ENCODE peak calls at places on chromosomes 3 and 15, in ten cellular contexts. B is ovary; Q is stimulated activated CD8-positive, alpha-beta memory T cell treated with anti-CD3 and anti-CD28 coated beads, Interleukin-15, amount 100 ng/mL, for 48 hours; L is SK-N-DZ; T is activated CD4-positive, alpha-beta T cell treated with anti-CD3 and anti-CD28 coated beads, Interleukin-2, amount 50 U/mL, for 1 hour; R is EH; Z is activated naive CD4-positive, alpha-beta T cell; X is RPMI7951; N is ELR; H is activated T-cell treated with anti-CD3 and anti-CD28 coated beads, Interleukin-2, amount 50 U/mL, for 48 hours. W is an unnamed sample.

GRCh38 chr3:23421811-23422510 is 218.8 kb downstream of the UBE2E2 start:
- DNase-seq in L (no peak), Z (no peak), T (no peak), Q (no peak), B (no peak), X (peak), N (no peak), H (no peak), R (peak), W (no peak)

GRCh38 chr3:122962149-122962548 is 65.4 kb downstream of the SEMA5B start:
- DNase-seq in Z (no peak), Q (no peak), H (no peak), X (no peak), L (no peak), B (no peak), N (no peak), T (no peak), R (no peak), W (no peak)

GRCh38 chr3:81277853-81278252 is 483.6 kb downstream of the GBE1 start:
- DNase-seq in H (no peak), Q (no peak), X (no peak), L (no peak), Z (no peak), B (no peak), T (no peak), R (peak), N (peak), W (no peak)

GRCh38 chr3:100605358-100605757 is 4.0 kb upstream of the ADGRG7 start:
- DNase-seq in T (no peak), N (no peak), H (no peak), Z (no peak), Q (no peak), B (no peak), R (no peak), L (no peak), X (no peak), W (no peak)

GRCh38 chr3:134460965-134461364 is 24.8 kb downstream of the ANAPC13 start:
- DNase-seq in R (peak), X (peak), H (no peak), N (peak), L (no peak), Z (no peak), B (no peak), Q (no peak), T (no peak), W (no peak)

GRCh38 chr3:195054311-195054710 is 216.6 kb downstream of the XXYLT1 start:
- DNase-seq in X (no peak), B (no peak), Z (no peak), T (no peak), H (no peak), L (no peak), Q (no peak), R (no peak), N (no peak), W (no peak)

GRCh38 chr15:89556413-89557262 is 18.6 kb upstream of the TICRR start:
- DNase-seq in N (peak), Z (peak), L (peak), X (peak), H (peak), Q (no peak), T (peak), B (peak), R (peak), W (no peak)

GRCh38 chr3:67828486-67829010 is 174.1 kb upstream of the SUCLG2 start:
- DNase-seq in N (no peak), Z (no peak), R (no peak), Q (no peak), T (no peak), X (no peak), L (no peak), B (no peak), H (no peak), W (no peak)

GRCh38 chr15:71114887-71115566 is at the start of gene THSD4:
- DNase-seq in Z (peak), X (peak), B (peak), H (peak), R (peak), T (peak), Q (peak), L (peak), N (peak), W (peak)

GRCh38 chr3:40086890-40087884 is 222.3 kb upstream of the EIF1B start:
- DNase-seq in X (peak), T (no peak), H (no peak), R (peak), Q (no peak), N (no peak), B (no peak), L (no peak), Z (no peak), W (no peak)

GRCh38 chr3:63705092-63705645 is 52.7 kb downstream of the SNTN start:
- DNase-seq in R (no peak), B (no peak), L (no peak), T (no peak), Z (no peak), X (no peak), N (no peak), Q (no peak), H (no peak), W (no peak)

GRCh38 chr3:196181127-196181546 is 30.1 kb downstream of the ZDHHC19 start:
- DNase-seq in R (no peak), B (no peak), L (no peak), Z (no peak), N (no peak), X (no peak), Q (no peak), H (no peak), T (no peak), W (no peak)

GRCh38 chr15:65068436-65068835 is 645 bp upstream of the RASL12 start:
- DNase-seq in H (no peak), R (no peak), Q (no peak), T (no peak), B (no peak), N (no peak), L (no peak), Z (no peak), X (no peak), W (no peak)

GRCh38 chr3:112640333-112640863 is 545 bp downstream of the CCDC80 start:
- DNase-seq in B (peak), L (peak), H (no peak), T (no peak), Z (no peak), X (peak), Q (no peak), R (peak), N (peak), W (no peak)

GRCh38 chr3:13581485-13582365 is 32.8 kb downstream of the FBLN2 start:
- DNase-seq in H (no peak), T (no peak), R (peak), X (peak), L (no peak), N (no peak), B (no peak), Q (no peak), Z (no peak), W (no peak)